ENCODE peak calls at places on chromosomes 16 and 17, in ten cellular contexts. A is SK-N-SH, I is DND-41, P is OCI-LY7, V is mesenchymal stem cell, X is H9, R is keratinocyte, M is GM23248, T is astrocyte, J is neural progenitor cell. H is an unnamed sample. For H3K9me3, the result is how much of the 10 kb centered on the place peaks cover.

GRCh38 chr17:64162575-64162974 is 32.6 kb upstream of the ERN1 start:
- DNase-seq in V (no peak), X (no peak), R (no peak), M (no peak), P (no peak), I (no peak), A (no peak), J (no peak), T (no peak), H (no peak)

GRCh38 chr17:81655378-81656117 is 794 bp downstream of the PDE6G start:
- DNase-seq in M (no peak), A (no peak), V (no peak), T (no peak), I (no peak), R (no peak), P (no peak), J (peak), X (no peak), H (no peak)

GRCh38 chr16:72664122-72664479 is 383.8 kb downstream of the ZFHX3 start:
- DNase-seq in A (no peak), M (peak), P (no peak), I (no peak), V (peak), R (no peak), X (no peak), T (peak), J (no peak), H (no peak)

GRCh38 chr16:60419859-60420258 is 1616.4 kb downstream of the CDH8 start:
- DNase-seq in I (no peak), R (no peak), P (no peak), X (no peak), V (no peak), M (no peak), J (no peak), T (no peak), A (no peak), H (no peak)

GRCh38 chr16:81585785-81586184 is 141.2 kb downstream of the CMIP start:
- DNase-seq in J (peak), I (no peak), V (peak), M (no peak), A (no peak), P (no peak), X (peak), R (no peak), T (no peak), H (peak)

GRCh38 chr16:31700200-31700529 is 172.5 kb downstream of the AHSP start:
- DNase-seq in J (no peak), M (peak), X (peak), P (no peak), R (no peak), V (no peak), I (no peak), T (no peak), A (peak), H (no peak)

GRCh38 chr16:49452568-49452967 is 79.0 kb downstream of the C16orf78 start:
- DNase-seq in V (no peak), X (peak), A (no peak), T (no peak), I (no peak), R (no peak), P (no peak), J (peak), M (no peak), H (no peak)

GRCh38 chr16:74501484-74502479 is 80.5 kb upstream of the CLEC18B start:
- DNase-seq in M (no peak), P (no peak), J (no peak), X (no peak), A (no peak), V (no peak), R (no peak), I (no peak), T (no peak), H (no peak)

GRCh38 chr16:72974142-72974769 is 73.7 kb downstream of the ZFHX3 start:
- DNase-seq in J (no peak), T (no peak), X (no peak), A (no peak), R (no peak), I (no peak), M (no peak), P (no peak), V (no peak), H (no peak)

GRCh38 chr17:29080323-29080722 is 37.4 kb downstream of the PIPOX start:
- DNase-seq in I (no peak), P (no peak), R (no peak), A (no peak), T (no peak), J (no peak), V (no peak), X (no peak), M (no peak), H (no peak)

GRCh38 chr16:27995378-27995777 is 68.1 kb downstream of the GSG1L start:
- DNase-seq in P (no peak), A (no peak), X (no peak), R (no peak), I (peak), J (no peak), T (no peak), M (no peak), V (no peak), H (no peak)

GRCh38 chr17:48374650-48375230 is 55.3 kb downstream of the SKAP1 start:
- DNase-seq in A (peak), T (no peak), P (peak), I (peak), X (peak), R (no peak), M (peak), V (peak), J (peak), H (peak)

GRCh38 chr16:51429041-51429440 is 278.0 kb upstream of the SALL1 start:
- DNase-seq in M (no peak), T (peak), P (no peak), I (no peak), A (no peak), V (no peak), X (no peak), R (no peak), J (no peak), H (no peak)

GRCh38 chr16:2530629-2531318 is 434 bp downstream of the CEMP1 start:
- DNase-seq in T (no peak), X (no peak), I (no peak), P (no peak), J (no peak), R (no peak), V (no peak), M (no peak), A (peak), H (peak)

GRCh38 chr16:14322186-14322585 is 251.1 kb downstream of the MRTFB start:
- DNase-seq in P (no peak), T (no peak), A (no peak), M (no peak), V (no peak), R (no peak), X (no peak), I (no peak), J (no peak), H (no peak)

GRCh38 chr17:71405101-71405500 is 715.7 kb upstream of the SOX9 start:
- DNase-seq in J (no peak), A (no peak), R (peak), V (no peak), T (no peak), X (no peak), P (no peak), I (peak), M (no peak), H (no peak)

GRCh38 chr17:38444151-38444550 is 15.9 kb downstream of the ARHGAP23 start:
- DNase-seq in I (peak), P (peak), R (peak), M (peak), J (peak), A (peak), X (peak), T (no peak), V (peak), H (peak)

GRCh38 chr17:8861482-8862181 is 5.8 kb downstream of the PIK3R6 start:
- DNase-seq in M (no peak), A (no peak), V (no peak), P (no peak), X (peak), I (no peak), T (no peak), J (no peak), R (no peak), H (no peak)

GRCh38 chr17:49959183-49959935 is 9.6 kb upstream of the DLX4 start:
- DNase-seq in T (no peak), P (no peak), I (no peak), X (peak), V (no peak), R (no peak), J (no peak), A (no peak), M (peak), H (no peak)

GRCh38 chr16:28549301-28549899 is 4.3 kb upstream of the SGF29 start:
- DNase-seq in V (peak), J (no peak), M (peak), I (no peak), X (no peak), P (peak), R (no peak), T (no peak), A (peak), H (peak)

GRCh38 chr17:73940511-73940910 is 263.0 kb upstream of the RPL38 start:
- DNase-seq in I (no peak), X (no peak), P (no peak), R (no peak), M (no peak), V (no peak), T (no peak), A (no peak), J (no peak), H (no peak)
- H3K9me3 ChIP-seq in I (under half), X (under half), P (under half), R (under half), M (under half), V (under half), T (under half), A (under half), J (under half), H (under half)

GRCh38 chr17:17693955-17694228 is 12.6 kb downstream of the RAI1 start:
- DNase-seq in I (no peak), T (no peak), R (no peak), M (no peak), J (peak), P (no peak), X (peak), V (no peak), A (no peak), H (no peak)
- H2AFZ ChIP-seq in I (peak), T (peak), R (no peak), M (peak), J (no peak), P (no peak), X (no peak), V (no peak), A (peak), H (no peak)

GRCh38 chr17:78266771-78267170 is 35.3 kb downstream of the TMEM235 start:
- DNase-seq in R (no peak), A (peak), M (no peak), V (no peak), J (no peak), X (peak), I (no peak), T (no peak), P (no peak), H (peak)
- H3K9me3 ChIP-seq in R (under half), A (under half), M (under half), V (under half), J (under half), X (under half), I (under half), T (under half), P (under half), H (under half)

GRCh38 chr17:41530062-41531048 is 2.2 kb upstream of the KRT19 start:
- DNase-seq in A (peak), M (peak), R (no peak), I (no peak), X (no peak), T (peak), P (no peak), J (no peak), V (peak), H (peak)

GRCh38 chr17:41524261-41524660 is 3.8 kb downstream of the KRT19 start:
- DNase-seq in X (no peak), P (no peak), A (no peak), M (no peak), R (no peak), T (no peak), J (no peak), I (no peak), V (no peak), H (no peak)

GRCh38 chr17:41529491-41529915 is 1.4 kb upstream of the KRT19 start:
- DNase-seq in X (no peak), J (no peak), P (no peak), R (no peak), A (peak), T (no peak), M (peak), V (no peak), I (no peak), H (no peak)

GRCh38 chr17:41528959-41529353 is 848 bp upstream of the KRT19 start:
- DNase-seq in P (no peak), J (peak), I (no peak), R (no peak), T (no peak), X (no peak), A (no peak), V (no peak), M (no peak), H (peak)

DNA sequence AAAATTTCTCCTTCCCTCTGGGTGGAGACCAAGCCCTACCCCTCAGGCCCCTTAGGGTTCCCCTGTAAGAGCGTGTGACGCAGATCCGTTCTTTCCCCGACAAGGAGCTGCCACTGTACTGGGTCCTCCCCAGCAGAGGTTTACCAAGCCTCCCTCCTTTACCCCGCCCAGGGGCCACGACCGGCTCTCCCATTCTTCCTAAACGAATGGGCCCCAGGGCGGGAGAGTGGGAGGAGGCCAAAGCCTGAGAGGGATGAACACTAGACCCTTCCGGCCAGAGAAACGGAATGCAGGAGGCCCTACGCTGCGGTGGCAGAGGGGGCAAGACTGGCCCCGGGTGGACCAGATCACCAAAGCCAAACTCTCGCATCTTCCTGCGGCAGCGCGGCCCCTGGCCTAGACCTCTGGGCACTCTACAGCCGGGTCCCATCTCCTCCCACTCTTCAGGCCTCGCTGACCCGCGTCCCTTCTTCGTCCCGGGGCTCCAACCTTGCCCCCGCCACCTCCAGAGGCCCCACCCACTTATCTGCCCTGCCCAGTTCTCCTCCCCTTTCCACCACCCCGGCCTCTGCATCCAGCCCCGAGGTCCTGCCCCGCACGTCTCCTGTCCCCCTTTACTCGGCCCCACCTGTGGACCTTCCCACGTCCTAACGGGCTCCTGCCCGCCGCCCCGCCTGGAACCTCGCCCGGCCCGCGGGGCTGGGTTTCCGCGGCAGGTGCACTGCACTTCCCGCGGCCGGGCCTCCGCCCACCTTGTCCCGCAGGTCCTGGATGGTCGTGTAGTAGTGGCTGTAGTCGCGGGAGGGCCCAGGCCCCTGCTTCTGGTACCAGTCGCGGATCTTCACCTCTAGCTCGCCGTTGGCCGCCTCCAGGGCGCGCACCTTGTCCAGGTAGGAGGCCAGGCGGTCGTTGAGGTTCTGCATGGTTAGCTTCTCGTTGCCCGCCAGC is 758 bp downstream of the KRT19 start:
- DNase-seq in P (no peak), A (no peak), R (no peak), I (no peak), M (peak), T (no peak), X (peak), J (peak), V (peak), H (peak)
- H2AFZ ChIP-seq in P (no peak), A (no peak), R (no peak), I (no peak), M (peak), T (peak), X (no peak), J (peak), V (peak), H (no peak)

GRCh38 chr17:82745524-82745923 is 6.3 kb upstream of the TBCD start:
- DNase-seq in M (no peak), X (no peak), T (no peak), J (no peak), P (no peak), A (no peak), R (no peak), I (no peak), V (no peak), H (no peak)
- H3K9me3 ChIP-seq in M (under half), X (under half), T (under half), J (under half), P (under half), A (under half), R (under half), I (under half), V (under half), H (under half)

GRCh38 chr16:89575247-89576172 is at the start of gene CPNE7:
- DNase-seq in X (no peak), R (no peak), P (no peak), M (peak), A (peak), V (no peak), J (peak), T (no peak), I (no peak), H (no peak)

GRCh38 chr16:89577055-89577759 is 1.6 kb downstream of the CPNE7 start:
- DNase-seq in M (peak), I (no peak), V (no peak), P (no peak), J (no peak), X (no peak), R (no peak), T (no peak), A (no peak), H (no peak)

GRCh38 chr16:89573826-89574680 is 1.5 kb upstream of the CPNE7 start:
- DNase-seq in I (no peak), J (no peak), V (no peak), M (no peak), A (no peak), T (no peak), P (no peak), X (no peak), R (no peak), H (no peak)

GRCh38 chr16:89574681-89575246 is 794 bp upstream of the CPNE7 start:
- DNase-seq in P (peak), I (no peak), R (no peak), X (peak), V (peak), J (peak), T (peak), A (no peak), M (peak), H (peak)

GRCh38 chr16:89576173-89577054 is 856 bp downstream of the CPNE7 start:
- DNase-seq in P (no peak), M (no peak), R (no peak), A (no peak), X (no peak), T (no peak), I (no peak), V (no peak), J (peak), H (no peak)
- H2AFZ ChIP-seq in P (no peak), M (peak), R (no peak), A (no peak), X (no peak), T (peak), I (peak), V (no peak), J (peak), H (no peak)

GRCh38 chr17:35322749-35323148 is 50.7 kb downstream of the SLFN11 start:
- DNase-seq in I (no peak), R (no peak), P (no peak), X (no peak), A (no peak), J (no peak), M (no peak), V (no peak), T (no peak), H (no peak)
- H3K9me3 ChIP-seq in I (under half), R (under half), P (under half), X (under half), A (under half), J (under half), M (under half), V (under half), T (under half), H (under half)